ENCODE peak calls at places on chromosomes 16 and 17, in four cellular contexts. One of them, this sample, is unnamed.

GRCh38 chr17:72590382-72590781 is 469.6 kb downstream of the SOX9 start:
- DNase-seq in stimulated activated CD8-positive, alpha-beta memory T cell treated with anti-CD3 and anti-CD28 coated beads, Interleukin-4, amount 100 ng/mL, for 48 hours: no peak
- DNase-seq in SJCRH30: no peak
- DNase-seq in amniotic epithelial cell: peak; percentile 48
- DNase-seq in this sample: no peak

GRCh38 chr17:7341842-7342241 is 5.5 kb downstream of the ACAP1 start:
- DNase-seq in stimulated activated CD8-positive, alpha-beta memory T cell treated with anti-CD3 and anti-CD28 coated beads, Interleukin-4, amount 100 ng/mL, for 48 hours: no peak
- DNase-seq in SJCRH30: no peak
- DNase-seq in amniotic epithelial cell: no peak
- DNase-seq in this sample: no peak

GRCh38 chr16:56632160-56632847 is at the start of gene MT1M:
- DNase-seq in stimulated activated CD8-positive, alpha-beta memory T cell treated with anti-CD3 and anti-CD28 coated beads, Interleukin-4, amount 100 ng/mL, for 48 hours: no peak
- DNase-seq in SJCRH30: no peak
- DNase-seq in amniotic epithelial cell: no peak
- DNase-seq in this sample: no peak

GRCh38 chr16:58652741-58653140 is 23.1 kb upstream of the CNOT1 start:
- DNase-seq in stimulated activated CD8-positive, alpha-beta memory T cell treated with anti-CD3 and anti-CD28 coated beads, Interleukin-4, amount 100 ng/mL, for 48 hours: no peak
- DNase-seq in SJCRH30: peak; percentile 82
- DNase-seq in amniotic epithelial cell: peak; percentile 55
- DNase-seq in this sample: no peak

GRCh38 chr16:13254998-13255614 is 353.7 kb downstream of the SHISA9 start:
- DNase-seq in stimulated activated CD8-positive, alpha-beta memory T cell treated with anti-CD3 and anti-CD28 coated beads, Interleukin-4, amount 100 ng/mL, for 48 hours: no peak
- DNase-seq in SJCRH30: no peak
- DNase-seq in amniotic epithelial cell: no peak
- DNase-seq in this sample: no peak

GRCh38 chr16:48347191-48347860 is 37.9 kb downstream of the SIAH1 start:
- DNase-seq in stimulated activated CD8-positive, alpha-beta memory T cell treated with anti-CD3 and anti-CD28 coated beads, Interleukin-4, amount 100 ng/mL, for 48 hours: no peak
- DNase-seq in SJCRH30: no peak
- DNase-seq in amniotic epithelial cell: no peak
- DNase-seq in this sample: no peak

GRCh38 chr16:17224859-17225258 is 245.9 kb downstream of the XYLT1 start:
- DNase-seq in stimulated activated CD8-positive, alpha-beta memory T cell treated with anti-CD3 and anti-CD28 coated beads, Interleukin-4, amount 100 ng/mL, for 48 hours: peak; percentile 46
- DNase-seq in SJCRH30: peak; percentile 77
- DNase-seq in amniotic epithelial cell: peak; percentile 83
- DNase-seq in this sample: peak; percentile 73

GRCh38 chr16:50037791-50038190 is 12.8 kb downstream of the CNEP1R1 start:
- DNase-seq in stimulated activated CD8-positive, alpha-beta memory T cell treated with anti-CD3 and anti-CD28 coated beads, Interleukin-4, amount 100 ng/mL, for 48 hours: no peak
- DNase-seq in SJCRH30: no peak
- DNase-seq in amniotic epithelial cell: peak; percentile 59
- DNase-seq in this sample: no peak

GRCh38 chr16:3054965-3055733 is 8.8 kb downstream of the MMP25 start:
- DNase-seq in stimulated activated CD8-positive, alpha-beta memory T cell treated with anti-CD3 and anti-CD28 coated beads, Interleukin-4, amount 100 ng/mL, for 48 hours: no peak
- DNase-seq in SJCRH30: no peak
- DNase-seq in amniotic epithelial cell: no peak
- DNase-seq in this sample: peak; percentile 53

GRCh38 chr17:7703584-7704574 is 1.1 kb upstream of the EFNB3 start:
- DNase-seq in stimulated activated CD8-positive, alpha-beta memory T cell treated with anti-CD3 and anti-CD28 coated beads, Interleukin-4, amount 100 ng/mL, for 48 hours: no peak
- DNase-seq in SJCRH30: peak; percentile 29
- DNase-seq in amniotic epithelial cell: peak; percentile 68
- DNase-seq in this sample: peak; percentile 57

GRCh38 chr17:55225237-55225636 is 39.5 kb upstream of the HLF start:
- DNase-seq in stimulated activated CD8-positive, alpha-beta memory T cell treated with anti-CD3 and anti-CD28 coated beads, Interleukin-4, amount 100 ng/mL, for 48 hours: no peak
- DNase-seq in SJCRH30: no peak
- DNase-seq in amniotic epithelial cell: no peak
- DNase-seq in this sample: no peak

GRCh38 chr17:1071103-1071825 is 74.3 kb downstream of the TIMM22 start:
- DNase-seq in stimulated activated CD8-positive, alpha-beta memory T cell treated with anti-CD3 and anti-CD28 coated beads, Interleukin-4, amount 100 ng/mL, for 48 hours: no peak
- DNase-seq in SJCRH30: no peak
- DNase-seq in amniotic epithelial cell: no peak
- DNase-seq in this sample: no peak

GRCh38 chr17:20202141-20202574 is 193.0 kb downstream of the SPECC1 start:
- DNase-seq in stimulated activated CD8-positive, alpha-beta memory T cell treated with anti-CD3 and anti-CD28 coated beads, Interleukin-4, amount 100 ng/mL, for 48 hours: no peak
- DNase-seq in SJCRH30: no peak
- DNase-seq in amniotic epithelial cell: no peak
- DNase-seq in this sample: no peak

GRCh38 chr16:64771273-64771672 is 350.6 kb downstream of the CDH11 start:
- DNase-seq in stimulated activated CD8-positive, alpha-beta memory T cell treated with anti-CD3 and anti-CD28 coated beads, Interleukin-4, amount 100 ng/mL, for 48 hours: no peak
- DNase-seq in SJCRH30: no peak
- DNase-seq in amniotic epithelial cell: no peak
- DNase-seq in this sample: no peak

GRCh38 chr16:66904428-66904845 is 14.2 kb downstream of the CDH16 start:
- DNase-seq in stimulated activated CD8-positive, alpha-beta memory T cell treated with anti-CD3 and anti-CD28 coated beads, Interleukin-4, amount 100 ng/mL, for 48 hours: no peak
- DNase-seq in SJCRH30: no peak
- DNase-seq in amniotic epithelial cell: no peak
- DNase-seq in this sample: no peak

GRCh38 chr16:3542153-3542550 is 35.1 kb downstream of the NLRC3 start:
- DNase-seq in stimulated activated CD8-positive, alpha-beta memory T cell treated with anti-CD3 and anti-CD28 coated beads, Interleukin-4, amount 100 ng/mL, for 48 hours: no peak
- DNase-seq in SJCRH30: no peak
- DNase-seq in amniotic epithelial cell: no peak
- DNase-seq in this sample: no peak

GRCh38 chr17:56834380-56835258 is 668 bp downstream of the DGKE start:
- DNase-seq in stimulated activated CD8-positive, alpha-beta memory T cell treated with anti-CD3 and anti-CD28 coated beads, Interleukin-4, amount 100 ng/mL, for 48 hours: peak; percentile 77
- DNase-seq in SJCRH30: peak; percentile 53
- DNase-seq in amniotic epithelial cell: no peak
- DNase-seq in this sample: peak; percentile 85

GRCh38 chr17:31744541-31744951 is 114.5 kb downstream of the COPRS start:
- DNase-seq in stimulated activated CD8-positive, alpha-beta memory T cell treated with anti-CD3 and anti-CD28 coated beads, Interleukin-4, amount 100 ng/mL, for 48 hours: no peak
- DNase-seq in SJCRH30: no peak
- DNase-seq in amniotic epithelial cell: no peak
- DNase-seq in this sample: no peak

GRCh38 chr17:69539781-69540319 is 125.4 kb downstream of the MAP2K6 start:
- DNase-seq in stimulated activated CD8-positive, alpha-beta memory T cell treated with anti-CD3 and anti-CD28 coated beads, Interleukin-4, amount 100 ng/mL, for 48 hours: no peak
- DNase-seq in SJCRH30: no peak
- DNase-seq in amniotic epithelial cell: peak; percentile 73
- DNase-seq in this sample: no peak

GRCh38 chr17:32623196-32623595 is 136.4 kb downstream of the CDK5R1 start:
- DNase-seq in stimulated activated CD8-positive, alpha-beta memory T cell treated with anti-CD3 and anti-CD28 coated beads, Interleukin-4, amount 100 ng/mL, for 48 hours: no peak
- DNase-seq in SJCRH30: no peak
- DNase-seq in amniotic epithelial cell: no peak
- DNase-seq in this sample: no peak

GRCh38 chr17:80284631-80285030 is 24.0 kb downstream of the RNF213 start:
- DNase-seq in stimulated activated CD8-positive, alpha-beta memory T cell treated with anti-CD3 and anti-CD28 coated beads, Interleukin-4, amount 100 ng/mL, for 48 hours: no peak
- DNase-seq in SJCRH30: peak; percentile 54
- DNase-seq in amniotic epithelial cell: no peak
- DNase-seq in this sample: no peak

GRCh38 chr17:18328643-18329204 is 13.6 kb downstream of the SMCR8 start:
- DNase-seq in stimulated activated CD8-positive, alpha-beta memory T cell treated with anti-CD3 and anti-CD28 coated beads, Interleukin-4, amount 100 ng/mL, for 48 hours: no peak
- DNase-seq in SJCRH30: no peak
- DNase-seq in amniotic epithelial cell: no peak
- DNase-seq in this sample: no peak

GRCh38 chr16:86990451-86990850 is 326.7 kb downstream of the C16orf95 start:
- DNase-seq in stimulated activated CD8-positive, alpha-beta memory T cell treated with anti-CD3 and anti-CD28 coated beads, Interleukin-4, amount 100 ng/mL, for 48 hours: no peak
- DNase-seq in SJCRH30: no peak
- DNase-seq in amniotic epithelial cell: no peak
- DNase-seq in this sample: peak; percentile 16

GRCh38 chr17:42284020-42284369 is 4.3 kb upstream of the STAT5A start:
- DNase-seq in stimulated activated CD8-positive, alpha-beta memory T cell treated with anti-CD3 and anti-CD28 coated beads, Interleukin-4, amount 100 ng/mL, for 48 hours: peak; percentile 23
- DNase-seq in SJCRH30: no peak
- DNase-seq in amniotic epithelial cell: no peak
- DNase-seq in this sample: no peak

GRCh38 chr17:78795241-78795640 is 13.2 kb upstream of the CYTH1 start:
- DNase-seq in stimulated activated CD8-positive, alpha-beta memory T cell treated with anti-CD3 and anti-CD28 coated beads, Interleukin-4, amount 100 ng/mL, for 48 hours: no peak
- DNase-seq in SJCRH30: no peak
- DNase-seq in amniotic epithelial cell: no peak
- DNase-seq in this sample: no peak

GRCh38 chr17:68909066-68909465 is 46.1 kb downstream of the ABCA8 start:
- DNase-seq in stimulated activated CD8-positive, alpha-beta memory T cell treated with anti-CD3 and anti-CD28 coated beads, Interleukin-4, amount 100 ng/mL, for 48 hours: no peak
- DNase-seq in SJCRH30: no peak
- DNase-seq in amniotic epithelial cell: peak; percentile 96
- DNase-seq in this sample: no peak

GRCh38 chr16:27107185-27107592 is 40.5 kb downstream of the C16orf82 start:
- DNase-seq in stimulated activated CD8-positive, alpha-beta memory T cell treated with anti-CD3 and anti-CD28 coated beads, Interleukin-4, amount 100 ng/mL, for 48 hours: no peak
- DNase-seq in SJCRH30: peak; percentile 29
- DNase-seq in amniotic epithelial cell: no peak
- DNase-seq in this sample: no peak

GRCh38 chr16:82092711-82093110 is 57.7 kb downstream of the HSD17B2 start:
- DNase-seq in stimulated activated CD8-positive, alpha-beta memory T cell treated with anti-CD3 and anti-CD28 coated beads, Interleukin-4, amount 100 ng/mL, for 48 hours: no peak
- DNase-seq in SJCRH30: no peak
- DNase-seq in amniotic epithelial cell: no peak
- DNase-seq in this sample: no peak

GRCh38 chr16:11677959-11678881 is 10.0 kb downstream of the SNN start:
- DNase-seq in stimulated activated CD8-positive, alpha-beta memory T cell treated with anti-CD3 and anti-CD28 coated beads, Interleukin-4, amount 100 ng/mL, for 48 hours: no peak
- DNase-seq in SJCRH30: no peak
- DNase-seq in amniotic epithelial cell: no peak
- DNase-seq in this sample: no peak

GRCh38 chr16:8944113-8944765 is 19.5 kb downstream of the USP7 start:
- DNase-seq in stimulated activated CD8-positive, alpha-beta memory T cell treated with anti-CD3 and anti-CD28 coated beads, Interleukin-4, amount 100 ng/mL, for 48 hours: no peak
- DNase-seq in SJCRH30: peak; percentile 48
- DNase-seq in amniotic epithelial cell: no peak
- DNase-seq in this sample: no peak

GRCh38 chr16:4728676-4729075 is 5.4 kb downstream of the ANKS3 start:
- DNase-seq in stimulated activated CD8-positive, alpha-beta memory T cell treated with anti-CD3 and anti-CD28 coated beads, Interleukin-4, amount 100 ng/mL, for 48 hours: no peak
- DNase-seq in SJCRH30: no peak
- DNase-seq in amniotic epithelial cell: no peak
- DNase-seq in this sample: no peak

GRCh38 chr17:17919169-17920107 is 52.8 kb downstream of the TOM1L2 start:
- DNase-seq in stimulated activated CD8-positive, alpha-beta memory T cell treated with anti-CD3 and anti-CD28 coated beads, Interleukin-4, amount 100 ng/mL, for 48 hours: peak; percentile 75
- DNase-seq in SJCRH30: peak; percentile 99
- DNase-seq in amniotic epithelial cell: peak; percentile 67
- DNase-seq in this sample: peak; percentile 82

GRCh38 chr16:10957771-10958486 is 13.6 kb downstream of the CLEC16A start:
- DNase-seq in stimulated activated CD8-positive, alpha-beta memory T cell treated with anti-CD3 and anti-CD28 coated beads, Interleukin-4, amount 100 ng/mL, for 48 hours: peak; percentile 56
- DNase-seq in SJCRH30: no peak
- DNase-seq in amniotic epithelial cell: peak; percentile 39
- DNase-seq in this sample: peak; percentile 50

GRCh38 chr17:80544655-80545498 is at the start of gene RPTOR:
- DNase-seq in stimulated activated CD8-positive, alpha-beta memory T cell treated with anti-CD3 and anti-CD28 coated beads, Interleukin-4, amount 100 ng/mL, for 48 hours: peak; percentile 94
- DNase-seq in SJCRH30: peak; percentile 99
- DNase-seq in amniotic epithelial cell: peak; percentile 87
- DNase-seq in this sample: peak; percentile 95

GRCh38 chr17:18070861-18071340 is 16.8 kb upstream of the DRG2 start:
- DNase-seq in stimulated activated CD8-positive, alpha-beta memory T cell treated with anti-CD3 and anti-CD28 coated beads, Interleukin-4, amount 100 ng/mL, for 48 hours: no peak
- DNase-seq in SJCRH30: peak; percentile 99
- DNase-seq in amniotic epithelial cell: peak; percentile 47
- DNase-seq in this sample: peak; percentile 15

GRCh38 chr17:1977583-1978395 is 47.3 kb downstream of the RTN4RL1 start:
- DNase-seq in stimulated activated CD8-positive, alpha-beta memory T cell treated with anti-CD3 and anti-CD28 coated beads, Interleukin-4, amount 100 ng/mL, for 48 hours: no peak
- DNase-seq in SJCRH30: no peak
- DNase-seq in amniotic epithelial cell: no peak
- DNase-seq in this sample: peak; percentile 14

GRCh38 chr17:15973016-15973415 is 26.5 kb downstream of the ZSWIM7 start:
- DNase-seq in stimulated activated CD8-positive, alpha-beta memory T cell treated with anti-CD3 and anti-CD28 coated beads, Interleukin-4, amount 100 ng/mL, for 48 hours: no peak
- DNase-seq in SJCRH30: peak; percentile 47
- DNase-seq in amniotic epithelial cell: no peak
- DNase-seq in this sample: no peak

GRCh38 chr17:81509687-81510523 is 2.7 kb downstream of the ACTG1 start:
- DNase-seq in stimulated activated CD8-positive, alpha-beta memory T cell treated with anti-CD3 and anti-CD28 coated beads, Interleukin-4, amount 100 ng/mL, for 48 hours: no peak
- DNase-seq in SJCRH30: no peak
- DNase-seq in amniotic epithelial cell: peak; percentile 78
- DNase-seq in this sample: no peak

GRCh38 chr16:65069090-65069489 is 52.8 kb downstream of the CDH11 start:
- DNase-seq in stimulated activated CD8-positive, alpha-beta memory T cell treated with anti-CD3 and anti-CD28 coated beads, Interleukin-4, amount 100 ng/mL, for 48 hours: no peak
- DNase-seq in SJCRH30: no peak
- DNase-seq in amniotic epithelial cell: peak; percentile 80
- DNase-seq in this sample: no peak